ENCODE peak calls at places on chromosome X, in four cellular contexts. J is neural progenitor cell, V is PC-3, B is endothelial cell. U is an unnamed sample.

GRCh38 chrX:56233682-56234081 is 1.5 kb downstream of the KLF8 start:
- DNase-seq in V (no peak), B (peak; percentile 13), J (peak; percentile 64), U (peak; percentile 6)

GRCh38 chrX:153885208-153885787 is 675 bp downstream of the L1CAM start:
- DNase-seq in V (no peak), J (no peak), B (no peak), U (no peak)

GRCh38 chrX:69306063-69306404 is 140.8 kb upstream of the PJA1 start:
- DNase-seq in B (no peak), V (no peak), J (no peak), U (no peak)

GRCh38 chrX:138745215-138745614 is 33.7 kb upstream of the FGF13 start:
- DNase-seq in V (peak; percentile 74), B (peak; percentile 51), J (peak; percentile 69), U (peak; percentile 39)

GRCh38 chrX:65696613-65697012 is 29.2 kb downstream of the MSN start:
- DNase-seq in J (no peak), V (no peak), B (no peak), U (no peak)

GRCh38 chrX:108601276-108601675 is 135.1 kb downstream of the IRS4 start:
- DNase-seq in V (no peak), B (no peak), J (no peak), U (no peak)

GRCh38 chrX:69179380-69179911 is 14.2 kb upstream of the PJA1 start:
- DNase-seq in B (no peak), V (no peak), J (peak; percentile 84), U (peak; percentile 39)

GRCh38 chrX:105463483-105463882 is 243.0 kb upstream of the TEX13A start:
- DNase-seq in B (no peak), J (no peak), V (peak; percentile 23), U (no peak)

GRCh38 chrX:11944486-11944885 is 186.4 kb downstream of the MSL3 start:
- DNase-seq in B (peak; percentile 38), V (peak; percentile 66), J (peak; percentile 57), U (peak; percentile 36)

GRCh38 chrX:104307341-104307740 is 52.6 kb upstream of the ESX1 start:
- DNase-seq in B (no peak), V (peak; percentile 27), J (no peak), U (no peak)

GRCh38 chrX:15602761-15603160 is 2.0 kb upstream of the ACE2 start:
- DNase-seq in V (no peak), B (no peak), J (no peak), U (no peak)

GRCh38 chrX:129577473-129577872 is 37.4 kb downstream of the OCRL start:
- DNase-seq in V (peak; percentile 5), B (no peak), J (no peak), U (no peak)

GRCh38 chrX:149372861-149373260 is 132.2 kb downstream of the IDS start:
- DNase-seq in B (no peak), V (peak; percentile 15), J (no peak), U (no peak)

GRCh38 chrX:115539841-115540240 is 21.1 kb upstream of the PLS3 start:
- DNase-seq in J (no peak), B (no peak), V (no peak), U (no peak)

GRCh38 chrX:67612231-67612630 is 68.4 kb downstream of the AR start:
- DNase-seq in B (no peak), V (no peak), J (no peak), U (no peak)

GRCh38 chrX:142036111-142036510 is 132.4 kb downstream of the MAGEC1 start:
- DNase-seq in V (peak; percentile 59), B (no peak), J (no peak), U (no peak)

GRCh38 chrX:109472939-109473713 is 8.8 kb downstream of the GUCY2F start:
- DNase-seq in V (peak; percentile 28), B (peak; percentile 33), J (peak; percentile 85), U (peak; percentile 60)

GRCh38 chrX:20060961-20061868 is 55.5 kb downstream of the MAP7D2 start:
- DNase-seq in J (no peak), V (no peak), B (no peak), U (no peak)

GRCh38 chrX:112642349-112642748 is 37.4 kb downstream of the LHFPL1 start:
- DNase-seq in V (peak; percentile 51), B (peak; percentile 31), J (peak; percentile 79), U (peak; percentile 45)

GRCh38 chrX:7062912-7063311 is 84.6 kb upstream of the STS start:
- DNase-seq in B (no peak), V (no peak), J (no peak), U (no peak)

GRCh38 chrX:113699939-113700338 is 859.3 kb upstream of the AMOT start:
- DNase-seq in B (no peak), J (no peak), V (no peak), U (no peak)

GRCh38 chrX:77900688-77901087 is 1.4 kb downstream of the COX7B start:
- DNase-seq in J (no peak), V (no peak), B (no peak), U (no peak)

GRCh38 chrX:11293113-11293512 is at the start of gene AMELX:
- DNase-seq in B (no peak), V (no peak), J (no peak), U (no peak)

GRCh38 chrX:28042260-28042659 is 61.0 kb upstream of the DCAF8L1 start:
- DNase-seq in J (no peak), B (no peak), V (no peak), U (no peak)

GRCh38 chrX:154819771-154820341 is 14.6 kb upstream of the MPP1 start:
- DNase-seq in B (no peak), V (no peak), J (no peak), U (no peak)

GRCh38 chrX:150455220-150455618 is 92.1 kb downstream of the MAMLD1 start:
- DNase-seq in B (no peak), V (no peak), J (no peak), U (no peak)

GRCh38 chrX:32421266-32421665 is 790.1 kb downstream of the DMD start:
- DNase-seq in B (no peak), V (no peak), J (no peak), U (no peak)

GRCh38 chrX:77160301-77160700 is 286.9 kb upstream of the FGF16 start:
- DNase-seq in B (peak; percentile 27), J (peak; percentile 29), V (peak; percentile 13), U (no peak)

GRCh38 chrX:72366746-72367145 is 61.0 kb upstream of the CITED1 start:
- DNase-seq in V (no peak), B (no peak), J (no peak), U (no peak)

GRCh38 chrX:136030357-136031225 is 45.4 kb downstream of the SLC9A6 start:
- DNase-seq in J (no peak), V (no peak), B (no peak), U (no peak)

GRCh38 chrX:26918633-26919032 is 544.5 kb downstream of the PPP4R3C start:
- DNase-seq in J (peak; percentile 56), V (peak; percentile 3), B (no peak), U (peak; percentile 8)

GRCh38 chrX:24024819-24025740 is 1.9 kb downstream of the KLHL15 start:
- DNase-seq in V (peak; percentile 86), B (peak; percentile 83), J (peak; percentile 91), U (peak; percentile 91)
- TF ChIP-seq CTCF in V (no peak), B (peak; percentile 18), J (peak; percentile 22), U (no peak)

GRCh38 chrX:18886344-18887161 is 97.4 kb downstream of the PHKA2 start:
- DNase-seq in B (peak; percentile 39), J (peak; percentile 69), V (peak; percentile 70), U (peak; percentile 43)
- TF ChIP-seq CTCF in B (no peak), J (peak; percentile 49), V (peak; percentile 69), U (no peak)

GRCh38 chrX:84907324-84907946 is 96.2 kb upstream of the APOOL start:
- DNase-seq in J (peak; percentile 10), V (peak; percentile 36), B (no peak), U (no peak)
- TF ChIP-seq CTCF in J (peak; percentile 49), V (peak; percentile 59), B (peak; percentile 42), U (peak; percentile 27)

DNA sequence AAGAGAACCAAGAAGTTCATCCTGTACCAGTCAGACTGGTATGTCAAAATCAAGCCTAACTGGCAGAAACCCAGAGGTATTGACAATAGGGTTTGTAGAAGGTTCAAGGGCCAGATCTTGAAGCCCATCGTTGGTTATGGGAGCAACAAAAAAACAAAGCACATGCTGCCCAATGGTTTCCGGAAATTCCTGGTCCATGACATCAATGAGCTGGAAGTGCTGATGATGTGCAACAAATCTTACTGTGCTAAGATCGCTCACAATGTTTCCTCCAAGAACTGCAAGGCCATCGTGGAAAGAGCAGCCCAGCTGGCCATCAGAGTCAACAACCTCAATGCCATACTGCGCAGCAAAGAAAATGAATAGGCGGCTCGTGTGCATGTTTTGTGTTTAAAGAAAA is 172.7 kb upstream of the MED14 start:
- DNase-seq in V (peak; percentile 27), B (no peak), J (no peak), U (no peak)
- TF ChIP-seq CTCF in V (no peak), B (no peak), J (no peak), U (no peak)

DNA sequence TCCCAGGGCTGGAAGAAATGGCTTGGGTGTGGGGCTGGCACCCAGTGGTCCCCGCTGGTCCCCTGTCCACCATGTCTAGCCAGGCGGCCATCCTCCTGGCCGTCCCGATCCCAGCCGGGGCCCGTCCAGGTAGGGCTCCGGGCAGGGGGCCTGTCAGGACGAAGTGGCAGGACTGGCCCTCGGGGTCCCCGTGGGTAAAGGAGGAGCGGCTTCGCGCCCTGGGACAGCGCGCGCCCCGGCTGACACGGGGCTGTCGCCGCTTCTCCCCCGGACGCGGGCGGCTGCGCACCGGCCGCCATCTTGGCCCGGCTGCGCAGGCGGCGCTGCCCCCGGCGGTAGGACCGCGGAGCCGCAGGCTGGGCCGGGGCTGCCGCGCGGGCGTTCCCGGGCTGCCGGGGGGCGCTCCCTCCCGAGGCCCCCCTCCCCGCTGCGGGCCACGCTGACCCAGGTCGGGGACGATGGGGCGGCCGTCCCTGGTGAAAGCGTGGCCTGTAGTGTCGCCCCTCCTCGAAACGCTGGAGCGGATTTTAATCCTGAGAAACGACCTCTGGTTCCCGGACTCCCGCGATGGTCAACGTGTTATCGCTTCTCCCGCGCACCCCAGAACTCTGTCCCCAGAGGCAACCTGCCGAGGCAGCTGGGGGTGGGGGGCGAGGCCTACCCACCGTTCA is 60.4 kb upstream of the BCOR start:
- DNase-seq in B (peak; percentile 44), V (peak; percentile 46), J (peak; percentile 83), U (peak; percentile 55)
- TF ChIP-seq CTCF in B (peak; percentile 51), V (peak; percentile 22), J (peak; percentile 42), U (no peak)

GRCh38 chrX:102341867-102342266 is 94.9 kb downstream of the NXF2 start:
- DNase-seq in J (no peak), B (no peak), V (peak; percentile 12), U (no peak)
- TF ChIP-seq CTCF in J (no peak), B (peak; percentile 21), V (peak; percentile 41), U (no peak)

GRCh38 chrX:2614911-2615310 is 76.2 kb upstream of the CD99 start:
- DNase-seq in V (peak; percentile 35), J (peak; percentile 45), B (no peak), U (no peak)
- TF ChIP-seq CTCF in V (no peak), J (peak; percentile 46), B (no peak), U (peak; percentile 26)

DNA sequence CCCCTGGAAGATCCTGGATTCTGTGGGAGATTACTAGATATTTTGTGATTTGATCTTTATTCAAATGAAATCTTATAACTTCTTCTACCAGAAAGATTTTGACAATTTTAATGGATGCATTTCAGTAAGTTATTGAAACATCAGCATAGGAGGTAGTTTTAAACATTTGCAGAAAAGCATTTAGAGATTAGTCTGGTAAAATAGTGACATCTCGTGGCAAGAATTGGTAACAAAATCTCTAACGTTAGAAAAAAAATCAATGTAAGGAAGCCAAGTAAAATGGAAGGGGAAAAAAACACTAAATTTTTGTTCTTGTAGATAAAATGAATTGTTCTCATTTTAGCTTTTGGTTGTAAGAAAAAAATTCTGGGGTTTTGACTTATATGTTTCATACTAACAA is 73.3 kb downstream of the TASL start:
- DNase-seq in B (no peak), V (peak; percentile 64), J (peak; percentile 20), U (no peak)
- TF ChIP-seq CTCF in B (peak; percentile 45), V (peak; percentile 71), J (peak; percentile 68), U (peak; percentile 69)

GRCh38 chrX:13898084-13898483 is 81.2 kb upstream of the GPM6B start:
- DNase-seq in J (peak; percentile 27), B (peak; percentile 18), V (peak; percentile 44), U (peak; percentile 2)
- TF ChIP-seq CTCF in J (peak; percentile 38), B (no peak), V (peak; percentile 63), U (no peak)